ENCODE peak calls at places on chromosomes 5 and 9, in four cellular contexts. One of them, this sample, is unnamed.

GRCh38 chr5:73030531-73030930 is 74.7 kb downstream of the FCHO2 start:
- DNase-seq in CD8-positive, alpha-beta T cell: no peak
- DNase-seq in HFFc6: no peak
- DNase-seq in renal cortical epithelial cell: peak; percentile 30
- DNase-seq in this sample: no peak

GRCh38 chr9:87954230-87954629 is 20.1 kb downstream of the CDK20 start:
- DNase-seq in CD8-positive, alpha-beta T cell: no peak
- DNase-seq in HFFc6: no peak
- DNase-seq in renal cortical epithelial cell: no peak
- DNase-seq in this sample: no peak

GRCh38 chr5:127925916-127926315 is 157.7 kb upstream of the SLC12A2 start:
- DNase-seq in CD8-positive, alpha-beta T cell: no peak
- DNase-seq in HFFc6: no peak
- DNase-seq in renal cortical epithelial cell: peak; percentile 52
- DNase-seq in this sample: no peak

GRCh38 chr5:74556631-74557595 is 83.6 kb downstream of the ENC1 start:
- DNase-seq in CD8-positive, alpha-beta T cell: no peak
- DNase-seq in HFFc6: peak; percentile 68
- DNase-seq in renal cortical epithelial cell: peak; percentile 72
- DNase-seq in this sample: no peak

GRCh38 chr5:130652178-130652577 is 512.9 kb downstream of the HINT1 start:
- DNase-seq in CD8-positive, alpha-beta T cell: no peak
- DNase-seq in HFFc6: no peak
- DNase-seq in renal cortical epithelial cell: peak; percentile 11
- DNase-seq in this sample: no peak

GRCh38 chr9:129352157-129352870 is 174.3 kb upstream of the IER5L start:
- DNase-seq in CD8-positive, alpha-beta T cell: no peak
- DNase-seq in HFFc6: no peak
- DNase-seq in renal cortical epithelial cell: no peak
- DNase-seq in this sample: no peak

GRCh38 chr9:27194401-27195091 is 85.5 kb downstream of the TEK start:
- DNase-seq in CD8-positive, alpha-beta T cell: no peak
- DNase-seq in HFFc6: peak; percentile 80
- DNase-seq in renal cortical epithelial cell: peak; percentile 86
- DNase-seq in this sample: no peak

GRCh38 chr9:32698706-32699277 is 63.3 kb upstream of the TAF1L start:
- DNase-seq in CD8-positive, alpha-beta T cell: no peak
- DNase-seq in HFFc6: no peak
- DNase-seq in renal cortical epithelial cell: no peak
- DNase-seq in this sample: no peak

GRCh38 chr5:179326176-179326997 is 18.9 kb downstream of the ADAMTS2 start:
- DNase-seq in CD8-positive, alpha-beta T cell: no peak
- DNase-seq in HFFc6: peak; percentile 80
- DNase-seq in renal cortical epithelial cell: no peak
- DNase-seq in this sample: no peak

GRCh38 chr9:110650991-110651411 is 17.6 kb upstream of the MUSK start:
- DNase-seq in CD8-positive, alpha-beta T cell: no peak
- DNase-seq in HFFc6: peak; percentile 97
- DNase-seq in renal cortical epithelial cell: peak; percentile 22
- DNase-seq in this sample: no peak

GRCh38 chr9:132163457-132163875 is 1.6 kb downstream of the NTNG2 start:
- DNase-seq in CD8-positive, alpha-beta T cell: no peak
- DNase-seq in HFFc6: no peak
- DNase-seq in renal cortical epithelial cell: no peak
- DNase-seq in this sample: no peak